ENCODE peak calls at places on chromosomes 4 and X, in five cellular contexts. O, J, Z, H and X are unnamed samples.

GRCh38 chr4:114163051-114163450 is 183.6 kb upstream of the ARSJ start:
- DNase-seq in O (no peak), J (no peak), Z (no peak), H (no peak), X (no peak)

GRCh38 chr4:42348692-42349091 is 48.6 kb upstream of the SHISA3 start:
- DNase-seq in O (no peak), J (no peak), Z (no peak), H (no peak), X (no peak)

GRCh38 chrX:49163555-49164419 is 1.2 kb downstream of the MAGIX start:
- DNase-seq in O (peak), J (peak), Z (peak), H (peak), X (peak)

GRCh38 chrX:114038358-114038757 is 545.5 kb upstream of the HTR2C start:
- DNase-seq in O (no peak), J (no peak), Z (no peak), H (no peak), X (peak)

GRCh38 chr4:37453361-37454262 is 209.1 kb downstream of the NWD2 start:
- DNase-seq in O (no peak), J (peak), Z (no peak), H (no peak), X (no peak)

GRCh38 chr4:120731561-120731960 is 191.0 kb downstream of the PRDM5 start:
- DNase-seq in O (no peak), J (no peak), Z (no peak), H (no peak), X (no peak)

GRCh38 chr4:160020804-160021203 is 917.9 kb downstream of the RAPGEF2 start:
- DNase-seq in O (no peak), J (no peak), Z (no peak), H (no peak), X (no peak)

GRCh38 chrX:31670245-31670644 is 598.4 kb upstream of the FTHL17 start:
- DNase-seq in O (no peak), J (no peak), Z (no peak), H (no peak), X (no peak)

GRCh38 chrX:97306771-97307470 is 423.2 kb downstream of the RPA4 start:
- DNase-seq in O (no peak), J (no peak), Z (no peak), H (no peak), X (no peak)

GRCh38 chr4:112520598-112521122 is 4.7 kb upstream of the NEUROG2 start:
- DNase-seq in O (no peak), J (no peak), Z (no peak), H (no peak), X (no peak)

GRCh38 chr4:23775694-23776093 is 114.2 kb downstream of the PPARGC1A start:
- DNase-seq in O (no peak), J (no peak), Z (no peak), H (peak), X (no peak)

GRCh38 chrX:100636321-100636991 is at the start of gene TSPAN6:
- DNase-seq in O (no peak), J (peak), Z (peak), H (peak), X (peak)

GRCh38 chr4:87865288-87865687 is 32.5 kb downstream of the MEPE start:
- DNase-seq in O (no peak), J (no peak), Z (no peak), H (peak), X (no peak)

GRCh38 chrX:119828446-119828845 is 24.3 kb downstream of the UPF3B start:
- DNase-seq in O (no peak), J (no peak), Z (no peak), H (no peak), X (no peak)

GRCh38 chrX:29257516-29257915 is 670.3 kb downstream of the IL1RAPL1 start:
- DNase-seq in O (no peak), J (no peak), Z (no peak), H (no peak), X (no peak)

GRCh38 chr4:146567396-146567795 is 45.7 kb upstream of the SLC10A7 start:
- DNase-seq in O (no peak), J (no peak), Z (no peak), H (no peak), X (no peak)

GRCh38 chr4:5780831-5781480 is 70.0 kb downstream of the EVC start:
- DNase-seq in O (no peak), J (no peak), Z (no peak), H (no peak), X (no peak)

GRCh38 chr4:110616162-110617062 is 6.5 kb downstream of the PITX2 start:
- DNase-seq in O (no peak), J (no peak), Z (no peak), H (no peak), X (no peak)

GRCh38 chr4:15531792-15532191 is 62.1 kb downstream of the CC2D2A start:
- DNase-seq in O (no peak), J (no peak), Z (no peak), H (no peak), X (no peak)

GRCh38 chr4:150827226-150827625 is 187.9 kb downstream of the LRBA start:
- DNase-seq in O (no peak), J (no peak), Z (no peak), H (no peak), X (no peak)

GRCh38 chr4:80233390-80233789 is 33.1 kb upstream of the FGF5 start:
- DNase-seq in O (no peak), J (no peak), Z (no peak), H (no peak), X (no peak)

GRCh38 chr4:80239480-80239879 is 27.0 kb upstream of the FGF5 start:
- DNase-seq in O (no peak), J (no peak), Z (no peak), H (no peak), X (no peak)

GRCh38 chr4:80240976-80241375 is 25.5 kb upstream of the FGF5 start:
- DNase-seq in O (peak), J (no peak), Z (no peak), H (no peak), X (no peak)

GRCh38 chr4:80235451-80235850 is 31.0 kb upstream of the FGF5 start:
- DNase-seq in O (no peak), J (no peak), Z (no peak), H (no peak), X (no peak)

DNA sequence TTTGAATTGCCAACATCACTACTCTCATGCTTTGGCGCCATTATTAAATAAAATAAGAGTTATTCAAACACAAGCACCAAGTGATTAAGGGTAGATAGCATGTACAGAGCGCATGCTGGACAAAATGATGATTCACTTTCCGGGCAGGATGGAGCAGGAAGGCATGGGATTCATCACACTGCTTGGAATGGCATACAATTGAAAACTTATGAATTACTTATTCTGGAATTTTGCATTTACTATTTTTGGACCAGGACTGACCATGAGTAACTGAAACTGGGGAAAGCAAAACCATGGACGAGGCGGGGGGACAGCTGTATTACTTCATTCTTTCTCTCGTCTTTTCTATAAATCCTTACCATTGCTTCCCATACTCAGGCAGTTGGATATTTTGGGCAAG is 28.5 kb upstream of the FGF5 start:
- DNase-seq in O (no peak), J (no peak), Z (no peak), H (no peak), X (no peak)
- TF ChIP-seq SUZ12 in O (no peak), J (no peak), Z (no peak), H (no peak), X (no peak)

GRCh38 chr4:11954093-11954492 is 525.4 kb upstream of the HS3ST1 start:
- DNase-seq in O (no peak), J (peak), Z (peak), H (no peak), X (peak)
- TF ChIP-seq SUZ12 in O (no peak), J (no peak), Z (no peak), H (no peak), X (no peak)

GRCh38 chrX:15680401-15680800 is 15.8 kb upstream of the CLTRN start:
- DNase-seq in O (no peak), J (no peak), Z (no peak), H (no peak), X (no peak)
- TF ChIP-seq SUZ12 in O (no peak), J (no peak), Z (no peak), H (no peak), X (no peak)

DNA sequence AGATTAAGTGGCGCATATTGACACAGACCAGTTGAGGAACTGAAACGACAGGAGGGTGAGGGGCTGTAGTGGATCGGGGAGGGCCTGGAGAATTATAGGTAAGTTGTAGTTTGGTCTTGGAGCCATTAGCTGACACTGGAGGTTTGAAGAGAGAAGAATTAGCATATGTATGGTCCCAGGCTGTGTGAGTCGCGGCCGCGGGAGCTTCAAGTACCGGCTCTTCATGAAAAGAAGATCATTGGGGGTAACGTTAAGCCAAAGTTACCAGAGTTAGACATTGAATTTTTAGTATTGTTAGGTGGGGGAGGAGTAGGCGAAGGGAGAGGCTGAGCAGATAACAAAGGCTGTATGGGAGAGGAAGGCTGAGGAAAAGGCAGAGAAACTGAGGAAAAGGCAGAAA is 56.5 kb downstream of the ZNF674 start:
- DNase-seq in O (no peak), J (no peak), Z (no peak), H (no peak), X (peak)
- TF ChIP-seq SUZ12 in O (no peak), J (no peak), Z (no peak), H (no peak), X (no peak)

DNA sequence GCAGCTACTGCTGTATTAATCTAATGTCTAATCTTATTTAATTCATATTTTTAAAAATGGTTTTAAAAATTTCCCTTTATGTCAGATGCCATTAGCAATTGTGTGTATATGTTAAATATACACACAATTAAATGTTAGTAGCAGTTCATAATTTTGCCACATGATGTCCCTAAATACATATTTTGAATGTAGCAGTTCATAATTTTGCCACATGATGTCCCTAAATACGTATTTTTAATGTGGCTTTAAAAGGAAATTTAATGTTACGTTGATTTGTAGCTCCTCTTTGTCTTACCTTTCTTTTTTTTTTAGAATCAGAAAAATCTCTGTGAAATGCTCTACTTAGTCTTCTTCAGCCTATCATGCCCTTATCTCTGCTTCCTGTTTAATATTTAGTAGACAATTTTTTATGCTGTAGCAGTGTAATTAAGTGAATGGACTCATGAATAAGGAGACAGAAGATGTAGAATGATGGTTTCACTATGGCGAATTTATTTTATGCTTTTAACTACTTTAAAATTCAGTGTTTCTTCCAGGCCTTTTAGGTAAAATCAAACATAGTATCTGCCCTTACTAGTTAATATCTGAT is 26.1 kb downstream of the RBM46 start:
- DNase-seq in O (peak), J (no peak), Z (no peak), H (peak), X (no peak)
- TF ChIP-seq SUZ12 in O (no peak), J (no peak), Z (no peak), H (no peak), X (no peak)

GRCh38 chr4:38783109-38783460 is 295 bp upstream of the TLR10 start:
- DNase-seq in O (no peak), J (no peak), Z (no peak), H (no peak), X (no peak)

GRCh38 chr4:38785041-38785790 is 2.4 kb upstream of the TLR10 start:
- DNase-seq in O (no peak), J (no peak), Z (no peak), H (no peak), X (no peak)

GRCh38 chr4:38784141-38784540 is 1.4 kb upstream of the TLR10 start:
- DNase-seq in O (no peak), J (no peak), Z (no peak), H (no peak), X (no peak)

GRCh38 chr4:38781854-38782261 is 932 bp downstream of the TLR10 start:
- DNase-seq in O (peak), J (no peak), Z (no peak), H (no peak), X (no peak)

DNA sequence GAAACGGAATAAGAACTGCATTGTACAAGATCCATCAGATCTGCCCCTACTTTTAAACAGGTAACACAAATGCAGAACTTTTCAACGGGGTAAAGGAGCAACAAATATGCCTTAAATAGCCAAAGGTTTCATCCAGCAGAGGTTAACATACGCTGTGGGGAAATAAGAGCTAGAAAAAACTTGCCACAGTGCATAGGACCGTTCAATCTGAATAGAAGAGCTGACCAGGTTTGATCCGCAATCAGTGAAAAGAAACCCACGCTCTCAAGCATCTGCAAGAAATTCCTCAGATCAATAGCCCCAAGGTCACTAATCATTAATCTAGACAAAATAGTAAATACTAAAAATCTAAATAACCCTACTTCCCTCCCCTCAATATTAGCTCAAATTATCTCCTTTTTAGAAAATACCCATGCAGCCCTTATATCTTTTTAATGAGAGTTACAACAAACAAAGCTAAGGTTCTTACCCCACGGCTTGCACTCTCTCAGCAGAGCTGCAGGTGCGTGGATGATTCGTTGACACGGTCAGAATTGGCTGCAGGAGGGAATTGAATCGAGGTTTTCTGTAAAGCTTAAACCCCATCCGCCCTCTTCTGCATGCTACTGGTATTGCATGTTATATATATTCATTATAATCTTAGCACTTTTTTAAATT is at the start of gene TLR10:
- DNase-seq in O (peak), J (peak), Z (no peak), H (peak), X (peak)
- TF ChIP-seq SUZ12 in O (no peak), J (no peak), Z (no peak), H (no peak), X (no peak)

GRCh38 chr4:176307591-176307920 is 12.2 kb upstream of the SPCS3 start:
- DNase-seq in O (no peak), J (no peak), Z (no peak), H (no peak), X (no peak)

GRCh38 chr4:176306837-176307590 is 12.8 kb upstream of the SPCS3 start:
- DNase-seq in O (no peak), J (no peak), Z (no peak), H (no peak), X (no peak)

GRCh38 chr4:176308441-176308840 is 11.3 kb upstream of the SPCS3 start:
- DNase-seq in O (no peak), J (no peak), Z (no peak), H (no peak), X (no peak)

GRCh38 chr4:176309046-176309445 is 10.7 kb upstream of the SPCS3 start:
- DNase-seq in O (no peak), J (no peak), Z (no peak), H (no peak), X (no peak)

GRCh38 chr4:176309772-176310171 is 10.0 kb upstream of the SPCS3 start:
- DNase-seq in O (no peak), J (no peak), Z (no peak), H (no peak), X (no peak)
- TF ChIP-seq SUZ12 in O (no peak), J (no peak), Z (no peak), H (no peak), X (no peak)

GRCh38 chrX:23332101-23332887 is 2.4 kb upstream of the PTCHD1 start:
- DNase-seq in O (no peak), J (peak), Z (no peak), H (no peak), X (no peak)

GRCh38 chrX:23334871-23335599 is 386 bp downstream of the PTCHD1 start:
- DNase-seq in O (no peak), J (peak), Z (no peak), H (no peak), X (no peak)

GRCh38 chrX:23332888-23333821 is 1.5 kb upstream of the PTCHD1 start:
- DNase-seq in O (no peak), J (no peak), Z (no peak), H (no peak), X (no peak)

GRCh38 chrX:23334536-23334870 is at the start of gene PTCHD1:
- DNase-seq in O (no peak), J (no peak), Z (no peak), H (no peak), X (no peak)

GRCh38 chrX:23333842-23334535 is 660 bp upstream of the PTCHD1 start:
- DNase-seq in O (no peak), J (peak), Z (no peak), H (no peak), X (no peak)
- TF ChIP-seq SUZ12 in O (no peak), J (no peak), Z (no peak), H (no peak), X (no peak)

GRCh38 chr4:123811763-123812390 is 415.3 kb downstream of the SPRY1 start:
- DNase-seq in O (no peak), J (no peak), Z (no peak), H (no peak), X (no peak)
- TF ChIP-seq SUZ12 in O (no peak), J (no peak), Z (no peak), H (no peak), X (no peak)